ENCODE peak calls at places on chromosomes 12 and 14, in eight cellular contexts. One of them, this sample, is unnamed.

GRCh38 chr14:23829736-23830474 is 123.7 kb upstream of the DHRS4 start:
- DNase-seq in cardiac muscle cell: peak
- DNase-seq in IMR-90: peak
- DNase-seq in endothelial cell of umbilical vein: peak
- DNase-seq in osteoblast: peak
- DNase-seq in psoas muscle: no peak
- DNase-seq in astrocyte: peak
- DNase-seq in esophagus squamous epithelium: no peak
- DNase-seq in this sample: no peak

GRCh38 chr12:99097170-99097569 is 452.1 kb downstream of the APAF1 start:
- DNase-seq in psoas muscle: no peak
- DNase-seq in IMR-90: no peak
- DNase-seq in cardiac muscle cell: no peak
- DNase-seq in endothelial cell of umbilical vein: no peak
- DNase-seq in osteoblast: no peak
- DNase-seq in esophagus squamous epithelium: no peak
- DNase-seq in astrocyte: no peak
- DNase-seq in this sample: no peak

GRCh38 chr14:96965885-96966595 is 168.9 kb downstream of the VRK1 start:
- DNase-seq in endothelial cell of umbilical vein: no peak
- DNase-seq in IMR-90: no peak
- DNase-seq in esophagus squamous epithelium: no peak
- DNase-seq in psoas muscle: no peak
- DNase-seq in astrocyte: no peak
- DNase-seq in osteoblast: no peak
- DNase-seq in cardiac muscle cell: no peak
- DNase-seq in this sample: no peak

GRCh38 chr12:12126551-12126950 is 55.8 kb downstream of the BCL2L14 start:
- DNase-seq in psoas muscle: no peak
- DNase-seq in astrocyte: no peak
- DNase-seq in osteoblast: no peak
- DNase-seq in esophagus squamous epithelium: no peak
- DNase-seq in IMR-90: no peak
- DNase-seq in endothelial cell of umbilical vein: no peak
- DNase-seq in cardiac muscle cell: no peak
- DNase-seq in this sample: no peak

GRCh38 chr12:115941362-115941761 is 336.1 kb downstream of the MED13L start:
- DNase-seq in cardiac muscle cell: peak
- DNase-seq in IMR-90: peak
- DNase-seq in esophagus squamous epithelium: no peak
- DNase-seq in endothelial cell of umbilical vein: no peak
- DNase-seq in astrocyte: peak
- DNase-seq in osteoblast: no peak
- DNase-seq in psoas muscle: no peak
- DNase-seq in this sample: no peak

GRCh38 chr12:126349383-126349782 is 1284.1 kb downstream of the AACS start:
- DNase-seq in osteoblast: no peak
- DNase-seq in psoas muscle: no peak
- DNase-seq in endothelial cell of umbilical vein: no peak
- DNase-seq in astrocyte: no peak
- DNase-seq in IMR-90: no peak
- DNase-seq in esophagus squamous epithelium: no peak
- DNase-seq in cardiac muscle cell: no peak
- DNase-seq in this sample: no peak

GRCh38 chr12:75779891-75780501 is 251.6 kb downstream of the PHLDA1 start:
- DNase-seq in osteoblast: no peak
- DNase-seq in psoas muscle: no peak
- DNase-seq in cardiac muscle cell: peak
- DNase-seq in endothelial cell of umbilical vein: peak
- DNase-seq in esophagus squamous epithelium: no peak
- DNase-seq in astrocyte: no peak
- DNase-seq in IMR-90: no peak
- DNase-seq in this sample: no peak

GRCh38 chr14:61246721-61247120 is 34.4 kb downstream of the TMEM30B start:
- DNase-seq in esophagus squamous epithelium: no peak
- DNase-seq in osteoblast: no peak
- DNase-seq in IMR-90: no peak
- DNase-seq in psoas muscle: no peak
- DNase-seq in cardiac muscle cell: no peak
- DNase-seq in astrocyte: no peak
- DNase-seq in endothelial cell of umbilical vein: no peak
- DNase-seq in this sample: no peak

GRCh38 chr12:91225316-91225715 is 42.7 kb upstream of the DCN start:
- DNase-seq in endothelial cell of umbilical vein: no peak
- DNase-seq in esophagus squamous epithelium: no peak
- DNase-seq in astrocyte: peak
- DNase-seq in psoas muscle: no peak
- DNase-seq in osteoblast: no peak
- DNase-seq in cardiac muscle cell: peak
- DNase-seq in IMR-90: peak
- DNase-seq in this sample: no peak

GRCh38 chr14:89237923-89238529 is 179.0 kb downstream of the FOXN3 start:
- DNase-seq in cardiac muscle cell: peak
- DNase-seq in endothelial cell of umbilical vein: no peak
- DNase-seq in psoas muscle: no peak
- DNase-seq in osteoblast: no peak
- DNase-seq in esophagus squamous epithelium: no peak
- DNase-seq in astrocyte: no peak
- DNase-seq in IMR-90: peak
- DNase-seq in this sample: no peak

GRCh38 chr14:56294125-56294524 is 175.9 kb downstream of the PELI2 start:
- DNase-seq in cardiac muscle cell: no peak
- DNase-seq in esophagus squamous epithelium: no peak
- DNase-seq in osteoblast: no peak
- DNase-seq in psoas muscle: no peak
- DNase-seq in endothelial cell of umbilical vein: no peak
- DNase-seq in astrocyte: no peak
- DNase-seq in IMR-90: no peak
- DNase-seq in this sample: no peak

GRCh38 chr14:33280646-33281045 is 342.0 kb downstream of the NPAS3 start:
- DNase-seq in psoas muscle: no peak
- DNase-seq in IMR-90: no peak
- DNase-seq in cardiac muscle cell: no peak
- DNase-seq in esophagus squamous epithelium: no peak
- DNase-seq in endothelial cell of umbilical vein: no peak
- DNase-seq in osteoblast: no peak
- DNase-seq in astrocyte: peak
- DNase-seq in this sample: no peak

GRCh38 chr12:19938031-19938430 is 430.3 kb upstream of the PDE3A start:
- DNase-seq in astrocyte: no peak
- DNase-seq in psoas muscle: no peak
- DNase-seq in cardiac muscle cell: no peak
- DNase-seq in endothelial cell of umbilical vein: peak
- DNase-seq in osteoblast: no peak
- DNase-seq in IMR-90: no peak
- DNase-seq in esophagus squamous epithelium: no peak
- DNase-seq in this sample: no peak

GRCh38 chr12:132711169-132711843 is 664 bp downstream of the PGAM5 start:
- DNase-seq in astrocyte: no peak
- DNase-seq in osteoblast: peak
- DNase-seq in psoas muscle: no peak
- DNase-seq in IMR-90: peak
- DNase-seq in endothelial cell of umbilical vein: peak
- DNase-seq in esophagus squamous epithelium: no peak
- DNase-seq in cardiac muscle cell: no peak
- DNase-seq in this sample: no peak

GRCh38 chr14:54893151-54893760 is 9.4 kb downstream of the GCH1 start:
- DNase-seq in IMR-90: peak
- DNase-seq in astrocyte: peak
- DNase-seq in cardiac muscle cell: peak
- DNase-seq in psoas muscle: no peak
- DNase-seq in esophagus squamous epithelium: no peak
- DNase-seq in osteoblast: peak
- DNase-seq in endothelial cell of umbilical vein: peak
- DNase-seq in this sample: no peak

GRCh38 chr14:100532154-100532915 is 54.9 kb downstream of the BEGAIN start:
- DNase-seq in psoas muscle: no peak
- DNase-seq in osteoblast: peak
- DNase-seq in IMR-90: peak
- DNase-seq in esophagus squamous epithelium: no peak
- DNase-seq in cardiac muscle cell: no peak
- DNase-seq in endothelial cell of umbilical vein: no peak
- DNase-seq in astrocyte: peak
- DNase-seq in this sample: peak

GRCh38 chr12:113097716-113098427 is 37.7 kb downstream of the RASAL1 start:
- DNase-seq in astrocyte: peak
- DNase-seq in cardiac muscle cell: peak
- DNase-seq in endothelial cell of umbilical vein: no peak
- DNase-seq in psoas muscle: peak
- DNase-seq in IMR-90: no peak
- DNase-seq in osteoblast: peak
- DNase-seq in esophagus squamous epithelium: no peak
- DNase-seq in this sample: no peak

GRCh38 chr12:62098131-62098530 is 162.1 kb upstream of the USP15 start:
- DNase-seq in psoas muscle: no peak
- DNase-seq in esophagus squamous epithelium: no peak
- DNase-seq in astrocyte: no peak
- DNase-seq in IMR-90: no peak
- DNase-seq in endothelial cell of umbilical vein: no peak
- DNase-seq in osteoblast: no peak
- DNase-seq in cardiac muscle cell: no peak
- DNase-seq in this sample: no peak

GRCh38 chr12:62106547-62107175 is 153.5 kb upstream of the USP15 start:
- DNase-seq in osteoblast: no peak
- DNase-seq in cardiac muscle cell: no peak
- DNase-seq in astrocyte: no peak
- DNase-seq in IMR-90: no peak
- DNase-seq in endothelial cell of umbilical vein: no peak
- DNase-seq in esophagus squamous epithelium: no peak
- DNase-seq in psoas muscle: no peak
- DNase-seq in this sample: no peak

DNA sequence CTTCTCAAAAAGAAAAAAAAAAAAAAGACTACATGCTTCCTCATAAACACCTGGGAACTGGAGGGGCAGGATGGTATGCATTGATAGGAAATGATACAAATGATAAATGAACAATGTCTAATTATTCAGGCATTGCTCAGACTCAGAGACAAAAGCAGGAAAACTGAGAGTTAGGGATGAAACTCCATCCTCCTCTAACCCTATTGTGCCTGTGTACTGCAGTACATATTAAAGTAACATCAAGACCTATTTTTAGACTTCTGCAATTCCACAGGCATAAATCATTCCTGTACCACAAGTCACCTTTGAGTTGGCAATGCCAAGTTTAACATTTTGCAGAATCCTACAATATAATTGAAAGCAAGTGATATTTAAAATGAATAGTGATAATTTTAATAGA is 156.5 kb upstream of the USP15 start:
- DNase-seq in cardiac muscle cell: no peak
- DNase-seq in IMR-90: no peak
- DNase-seq in osteoblast: no peak
- DNase-seq in psoas muscle: no peak
- DNase-seq in esophagus squamous epithelium: no peak
- DNase-seq in astrocyte: no peak
- DNase-seq in endothelial cell of umbilical vein: no peak
- DNase-seq in this sample: no peak
- TF ChIP-seq CTCF in cardiac muscle cell: no peak
- TF ChIP-seq CTCF in IMR-90: no peak
- TF ChIP-seq CTCF in osteoblast: no peak
- TF ChIP-seq CTCF in psoas muscle: no peak
- TF ChIP-seq CTCF in esophagus squamous epithelium: no peak
- TF ChIP-seq CTCF in astrocyte: no peak
- TF ChIP-seq CTCF in endothelial cell of umbilical vein: no peak
- TF ChIP-seq CTCF in this sample: no peak

DNA sequence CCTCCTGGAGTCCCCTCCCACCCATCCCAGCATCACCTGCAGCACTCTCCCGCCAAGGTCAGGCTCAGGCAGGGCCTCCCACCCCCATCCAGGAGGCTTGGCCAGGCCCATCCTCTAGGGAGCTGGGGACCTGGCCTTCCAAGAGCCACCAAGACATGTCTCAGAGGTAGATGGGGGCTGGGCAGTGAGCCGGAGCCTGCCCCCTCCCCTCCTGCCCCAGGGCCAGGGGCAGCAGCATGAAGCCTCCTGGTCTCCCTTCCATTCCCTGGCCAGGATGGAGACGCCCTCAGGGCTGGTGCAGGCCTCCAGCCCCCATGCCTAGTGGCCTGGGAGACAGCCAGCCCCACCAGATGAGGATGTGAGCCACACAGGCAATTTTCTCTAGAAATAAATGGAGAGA is 69.3 kb upstream of the C14orf180 start:
- DNase-seq in astrocyte: no peak
- DNase-seq in psoas muscle: no peak
- DNase-seq in osteoblast: no peak
- DNase-seq in IMR-90: no peak
- DNase-seq in endothelial cell of umbilical vein: no peak
- DNase-seq in esophagus squamous epithelium: no peak
- DNase-seq in cardiac muscle cell: no peak
- DNase-seq in this sample: no peak
- H3K4me3 ChIP-seq in astrocyte: no peak
- H3K4me3 ChIP-seq in psoas muscle: no peak
- H3K4me3 ChIP-seq in osteoblast: no peak
- H3K4me3 ChIP-seq in IMR-90: no peak
- H3K4me3 ChIP-seq in endothelial cell of umbilical vein: no peak
- H3K4me3 ChIP-seq in esophagus squamous epithelium: no peak
- H3K4me3 ChIP-seq in cardiac muscle cell: no peak
- H3K4me3 ChIP-seq in this sample: no peak

GRCh38 chr12:77122661-77123060 is 57.3 kb upstream of the E2F7 start:
- DNase-seq in IMR-90: peak
- DNase-seq in endothelial cell of umbilical vein: no peak
- DNase-seq in astrocyte: no peak
- DNase-seq in osteoblast: no peak
- DNase-seq in psoas muscle: no peak
- DNase-seq in esophagus squamous epithelium: no peak
- DNase-seq in cardiac muscle cell: peak
- DNase-seq in this sample: no peak

GRCh38 chr12:77120156-77120555 is 54.8 kb upstream of the E2F7 start:
- DNase-seq in astrocyte: peak
- DNase-seq in psoas muscle: no peak
- DNase-seq in endothelial cell of umbilical vein: peak
- DNase-seq in IMR-90: peak
- DNase-seq in osteoblast: peak
- DNase-seq in esophagus squamous epithelium: no peak
- DNase-seq in cardiac muscle cell: peak
- DNase-seq in this sample: no peak

GRCh38 chr12:77120695-77121094 is 55.3 kb upstream of the E2F7 start:
- DNase-seq in esophagus squamous epithelium: no peak
- DNase-seq in psoas muscle: no peak
- DNase-seq in cardiac muscle cell: peak
- DNase-seq in endothelial cell of umbilical vein: peak
- DNase-seq in astrocyte: peak
- DNase-seq in IMR-90: peak
- DNase-seq in osteoblast: no peak
- DNase-seq in this sample: no peak

GRCh38 chr12:77124767-77125166 is 59.4 kb upstream of the E2F7 start:
- DNase-seq in IMR-90: peak
- DNase-seq in cardiac muscle cell: peak
- DNase-seq in endothelial cell of umbilical vein: no peak
- DNase-seq in osteoblast: peak
- DNase-seq in astrocyte: peak
- DNase-seq in psoas muscle: no peak
- DNase-seq in esophagus squamous epithelium: no peak
- DNase-seq in this sample: no peak

GRCh38 chr12:77122236-77122635 is 56.9 kb upstream of the E2F7 start:
- DNase-seq in esophagus squamous epithelium: no peak
- DNase-seq in psoas muscle: no peak
- DNase-seq in cardiac muscle cell: peak
- DNase-seq in IMR-90: peak
- DNase-seq in endothelial cell of umbilical vein: peak
- DNase-seq in osteoblast: no peak
- DNase-seq in astrocyte: peak
- DNase-seq in this sample: no peak
- H3K27ac ChIP-seq in esophagus squamous epithelium: no peak
- H3K27ac ChIP-seq in psoas muscle: no peak
- H3K27ac ChIP-seq in cardiac muscle cell: no peak
- H3K27ac ChIP-seq in IMR-90: peak
- H3K27ac ChIP-seq in endothelial cell of umbilical vein: peak
- H3K27ac ChIP-seq in osteoblast: peak
- H3K27ac ChIP-seq in astrocyte: peak
- H3K27ac ChIP-seq in this sample: no peak

GRCh38 chr12:92943482-92944250 is 14.6 kb upstream of the EEA1 start:
- DNase-seq in psoas muscle: no peak
- DNase-seq in cardiac muscle cell: peak
- DNase-seq in IMR-90: peak
- DNase-seq in endothelial cell of umbilical vein: no peak
- DNase-seq in esophagus squamous epithelium: no peak
- DNase-seq in osteoblast: no peak
- DNase-seq in astrocyte: peak
- DNase-seq in this sample: no peak
- TF ChIP-seq CTCF in psoas muscle: peak
- TF ChIP-seq CTCF in cardiac muscle cell: peak
- TF ChIP-seq CTCF in IMR-90: no peak
- TF ChIP-seq CTCF in endothelial cell of umbilical vein: no peak
- TF ChIP-seq CTCF in esophagus squamous epithelium: no peak
- TF ChIP-seq CTCF in osteoblast: peak
- TF ChIP-seq CTCF in astrocyte: no peak
- TF ChIP-seq CTCF in this sample: no peak

This sample was measured in coronary artery.